ENCODE peak calls at places on chromosomes 4 and X, in ten cellular contexts. H is neural progenitor cell; F is NCI-H2171 treated with DMSO at 0.1 percent for 48 hours; C is hypothalamus; X is nephron progenitor cell; E is activated CD4-positive, alpha-beta T cell treated with anti-CD3 and anti-CD28 coated beads for 1 hour; O is CD8-positive, alpha-beta memory T cell; Z is effector memory CD8-positive, alpha-beta T cell; A is SW480; S is endodermal cell. M is an unnamed sample.

GRCh38 chr4:62288803-62289541 is 1088.8 kb downstream of the ADGRL3 start:
- DNase-seq in H (peak; percentile 42), Z (no peak), O (no peak), F (no peak), E (no peak), A (no peak), C (no peak), S (no peak), X (no peak), M (no peak)

GRCh38 chr4:104879367-104879766 is 267.3 kb upstream of the TET2 start:
- DNase-seq in C (no peak), A (no peak), X (no peak), F (no peak), S (no peak), O (no peak), Z (no peak), E (no peak), H (no peak), M (no peak)

GRCh38 chr4:95545526-95545925 is 3.2 kb downstream of the UNC5C start:
- DNase-seq in C (no peak), A (no peak), S (no peak), Z (no peak), H (no peak), O (no peak), X (no peak), E (no peak), F (no peak), M (no peak)

GRCh38 chr4:153782567-153782966 is 6.3 kb downstream of the SFRP2 start:
- DNase-seq in E (no peak), O (no peak), F (no peak), X (no peak), H (no peak), A (no peak), S (no peak), Z (no peak), C (no peak), M (no peak)

GRCh38 chr4:141220271-141220654 is 432 bp upstream of the ZNF330 start:
- DNase-seq in C (no peak), F (no peak), A (no peak), H (peak; percentile 2), Z (no peak), E (no peak), O (no peak), S (no peak), X (no peak), M (no peak)

GRCh38 chrX:17376381-17377046 is 1.5 kb downstream of the NHS start:
- DNase-seq in Z (no peak), O (no peak), X (peak; percentile 43), F (no peak), S (peak; percentile 61), A (peak; percentile 16), H (peak; percentile 20), C (no peak), E (no peak), M (no peak)

GRCh38 chrX:19865567-19866363 is 21.6 kb downstream of the SH3KBP1 start:
- DNase-seq in H (no peak), E (no peak), Z (no peak), X (no peak), C (no peak), O (no peak), F (no peak), S (no peak), A (no peak), M (no peak)

GRCh38 chrX:148580016-148580415 is 79.6 kb downstream of the AFF2 start:
- DNase-seq in F (no peak), H (no peak), Z (no peak), E (no peak), A (no peak), X (no peak), C (no peak), S (no peak), O (no peak), M (no peak)

GRCh38 chr4:144658908-144659307 is 13.0 kb downstream of the HHIP start:
- DNase-seq in X (no peak), Z (no peak), H (no peak), F (no peak), O (no peak), C (no peak), S (no peak), E (no peak), A (no peak), M (no peak)

GRCh38 chr4:95415346-95415771 is 133.4 kb downstream of the UNC5C start:
- DNase-seq in O (no peak), E (no peak), S (no peak), C (no peak), Z (no peak), A (no peak), H (no peak), X (no peak), F (no peak), M (no peak)

GRCh38 chr4:114264877-114265291 is 285.4 kb upstream of the ARSJ start:
- DNase-seq in X (no peak), C (no peak), H (no peak), S (no peak), E (no peak), O (no peak), Z (no peak), F (no peak), A (peak; percentile 0), M (no peak)

GRCh38 chrX:37454537-37455285 is 105.5 kb downstream of the PRRG1 start:
- DNase-seq in Z (no peak), E (no peak), C (no peak), A (peak; percentile 70), F (peak; percentile 18), H (no peak), O (no peak), S (peak; percentile 55), X (no peak), M (no peak)

GRCh38 chr4:18566970-18567799 is 545.6 kb upstream of the LCORL start:
- DNase-seq in X (no peak), H (no peak), A (no peak), E (no peak), C (no peak), Z (no peak), F (no peak), S (no peak), O (no peak), M (no peak)

GRCh38 chrX:101932249-101932570 is 383 bp upstream of the ZMAT1 start:
- DNase-seq in O (no peak), H (no peak), S (no peak), E (no peak), C (no peak), A (no peak), Z (no peak), F (no peak), X (no peak), M (no peak)

GRCh38 chr4:126396703-126397102 is 1081.9 kb downstream of the FAT4 start:
- DNase-seq in S (no peak), H (no peak), X (no peak), O (no peak), A (no peak), E (no peak), C (no peak), F (no peak), Z (no peak), M (no peak)

GRCh38 chr4:170399894-170400293 is 310.1 kb upstream of the AADAT start:
- DNase-seq in F (no peak), O (no peak), Z (no peak), X (no peak), H (no peak), A (no peak), S (no peak), C (no peak), E (no peak), M (no peak)

GRCh38 chrX:21487832-21488231 is 113.6 kb downstream of the CNKSR2 start:
- DNase-seq in Z (no peak), H (peak; percentile 14), S (no peak), X (no peak), E (no peak), C (no peak), A (no peak), O (no peak), F (peak; percentile 71), M (peak; percentile 53)

GRCh38 chr4:172996571-172997216 is 171.9 kb upstream of the GALNT7 start:
- DNase-seq in O (no peak), H (no peak), E (no peak), A (no peak), S (no peak), C (no peak), Z (no peak), X (no peak), F (no peak), M (no peak)

GRCh38 chr4:159013692-159014091 is 89.2 kb upstream of the RAPGEF2 start:
- DNase-seq in F (no peak), O (no peak), C (no peak), X (no peak), A (no peak), S (no peak), Z (no peak), E (no peak), H (no peak), M (no peak)